ENCODE peak calls at places on chromosomes 6 and 20, in ten cellular contexts. F is trophoblast cell, Q is cardiac muscle cell, P is breast epithelium, L is aorta, R is ovary, G is tibial nerve, B is GM23338, E is Peyer's patch, T is tibial artery. Y is an unnamed sample.
A peak's percentile ranks its signal among the peaks of the same experiment; 100 is the strongest.

GRCh38 chr20:35225319-35226125 is 968 bp upstream of the MMP24 start:
- DNase-seq in P (no peak), B (peak; percentile 30), R (no peak), Q (peak; percentile 16), F (no peak), T (no peak), G (no peak), L (no peak), E (no peak), Y (no peak)

GRCh38 chr20:49831770-49832631 is 19.4 kb downstream of the SLC9A8 start:
- DNase-seq in B (no peak), E (no peak), R (no peak), T (no peak), P (no peak), G (no peak), F (no peak), L (no peak), Q (no peak), Y (no peak)

GRCh38 chr20:32752458-32753250 is 9.4 kb upstream of the COMMD7 start:
- DNase-seq in F (no peak), E (no peak), T (no peak), Q (peak; percentile 50), G (no peak), R (no peak), L (no peak), B (no peak), P (no peak), Y (no peak)

GRCh38 chr20:63554361-63555278 is 661 bp downstream of the FNDC11 start:
- DNase-seq in B (peak; percentile 38), R (no peak), Q (no peak), P (no peak), G (no peak), T (no peak), E (no peak), F (no peak), L (no peak), Y (no peak)

GRCh38 chr6:109595998-109596397 is 95.0 kb downstream of the AK9 start:
- DNase-seq in B (peak; percentile 66), P (no peak), L (no peak), G (no peak), R (no peak), E (no peak), Q (peak; percentile 27), T (no peak), F (peak; percentile 1), Y (no peak)

GRCh38 chr6:119339941-119340456 is 9.6 kb downstream of the MAN1A1 start:
- DNase-seq in E (no peak), T (no peak), L (no peak), R (no peak), P (no peak), Q (no peak), G (no peak), F (peak; percentile 47), B (no peak), Y (no peak)

GRCh38 chr6:119296036-119297035 is 53.2 kb downstream of the MAN1A1 start:
- DNase-seq in R (no peak), B (peak; percentile 18), F (no peak), T (no peak), Q (no peak), L (no peak), P (no peak), E (no peak), G (no peak), Y (no peak)

GRCh38 chr20:54201268-54201846 is 6.5 kb upstream of the PFDN4 start:
- DNase-seq in E (no peak), B (no peak), P (no peak), T (no peak), R (no peak), G (no peak), F (no peak), L (no peak), Q (no peak), Y (no peak)

GRCh38 chr6:133184798-133185380 is 56.3 kb upstream of the EYA4 start:
- DNase-seq in F (no peak), Q (peak; percentile 57), T (no peak), G (no peak), R (no peak), P (no peak), L (no peak), B (peak; percentile 37), E (no peak), Y (no peak)

GRCh38 chr20:58647162-58647813 is 3.8 kb upstream of the STX16 start:
- DNase-seq in Q (no peak), E (no peak), B (no peak), F (no peak), T (no peak), L (no peak), R (no peak), G (no peak), P (no peak), Y (no peak)

GRCh38 chr6:167825759-167826229 is 917 bp upstream of the AFDN start:
- DNase-seq in P (peak; percentile 74), B (peak; percentile 92), L (peak; percentile 78), Q (peak; percentile 70), G (no peak), F (peak; percentile 93), E (peak; percentile 89), R (peak; percentile 72), T (peak; percentile 71), Y (peak; percentile 14)

GRCh38 chr6:161091972-161092701 is 100.6 kb downstream of the MAP3K4 start:
- DNase-seq in B (no peak), Q (no peak), E (no peak), G (no peak), R (no peak), F (peak; percentile 22), T (no peak), L (no peak), P (no peak), Y (no peak)

GRCh38 chr20:63288581-63289251 is 4.3 kb upstream of the COL20A1 start:
- DNase-seq in E (no peak), F (no peak), B (no peak), G (no peak), P (no peak), R (no peak), L (no peak), T (no peak), Q (no peak), Y (no peak)

GRCh38 chr20:30811896-30812671 is 445.4 kb upstream of the DEFB115 start:
- DNase-seq in Q (peak; percentile 68), G (no peak), E (peak; percentile 55), B (peak; percentile 80), P (no peak), T (no peak), F (no peak), L (no peak), R (no peak), Y (no peak)

GRCh38 chr6:27894839-27895762 is 17.1 kb downstream of the OR2B2 start:
- DNase-seq in G (no peak), T (no peak), F (peak; percentile 57), R (peak; percentile 52), E (no peak), B (peak; percentile 89), L (no peak), Q (peak; percentile 92), P (no peak), Y (peak; percentile 43)

GRCh38 chr20:59743767-59744485 is 139.6 kb downstream of the PHACTR3 start:
- DNase-seq in G (no peak), E (no peak), P (no peak), T (no peak), R (no peak), F (no peak), L (no peak), Q (no peak), B (peak; percentile 56), Y (no peak)

GRCh38 chr6:113693866-113694265 is 163.3 kb upstream of the MARCKS start:
- DNase-seq in L (no peak), B (no peak), P (no peak), F (no peak), E (no peak), T (no peak), Q (no peak), G (no peak), R (no peak), Y (no peak)

GRCh38 chr20:57330998-57331397 is 1.4 kb downstream of the SPO11 start:
- DNase-seq in F (no peak), G (no peak), L (no peak), Q (peak; percentile 7), P (no peak), E (no peak), R (no peak), B (no peak), T (no peak), Y (no peak)

GRCh38 chr6:36125575-36125974 is 4.7 kb upstream of the MAPK13 start:
- DNase-seq in F (no peak), B (no peak), T (no peak), Q (no peak), G (no peak), L (no peak), P (no peak), E (no peak), R (no peak), Y (no peak)

GRCh38 chr20:47559141-47559540 is 57.5 kb downstream of the NCOA3 start:
- DNase-seq in B (no peak), R (no peak), Q (peak; percentile 65), P (no peak), L (no peak), F (no peak), T (no peak), E (no peak), G (no peak), Y (no peak)
- H3K4me1 ChIP-seq in B (peaks cover 41% of the 10 kb centered on the region), R (peaks cover 6% of the 10 kb centered on the region), Q (peaks cover 10% of the 10 kb centered on the region), P (no peaks in the 10 kb centered on the region), L (peaks cover 7% of the 10 kb centered on the region), F (peaks cover 2% of the 10 kb centered on the region), T (peaks cover 31% of the 10 kb centered on the region), E (no peaks in the 10 kb centered on the region), G (peaks cover 18% of the 10 kb centered on the region), Y (peaks cover 63% of the 10 kb centered on the region)

GRCh38 chr20:40468759-40469158 is 220.3 kb downstream of the MAFB start:
- DNase-seq in T (no peak), P (no peak), R (no peak), L (no peak), Q (no peak), B (no peak), F (no peak), E (no peak), G (no peak), Y (no peak)
- H3K4me1 ChIP-seq in T (peaks cover 7% of the 10 kb centered on the region), P (no peaks in the 10 kb centered on the region), R (peaks cover 8% of the 10 kb centered on the region), L (no peaks in the 10 kb centered on the region), Q (no peaks in the 10 kb centered on the region), B (no peaks in the 10 kb centered on the region), F (peaks cover 3% of the 10 kb centered on the region), E (no peaks in the 10 kb centered on the region), G (peaks cover 21% of the 10 kb centered on the region), Y (no peaks in the 10 kb centered on the region)

GRCh38 chr6:26022737-26023136 is 60.1 kb downstream of the TRIM38 start:
- DNase-seq in E (no peak), G (no peak), Q (no peak), R (no peak), T (no peak), B (no peak), F (no peak), L (no peak), P (no peak), Y (no peak)
- H3K4me1 ChIP-seq in E (no peaks in the 10 kb centered on the region), G (peaks cover 3% of the 10 kb centered on the region), Q (peaks cover 10% of the 10 kb centered on the region), R (peaks cover 4% of the 10 kb centered on the region), T (peaks cover 3% of the 10 kb centered on the region), B (peaks cover 26% of the 10 kb centered on the region), F (no peaks in the 10 kb centered on the region), L (no peaks in the 10 kb centered on the region), P (no peaks in the 10 kb centered on the region), Y (peaks cover 14% of the 10 kb centered on the region)

DNA sequence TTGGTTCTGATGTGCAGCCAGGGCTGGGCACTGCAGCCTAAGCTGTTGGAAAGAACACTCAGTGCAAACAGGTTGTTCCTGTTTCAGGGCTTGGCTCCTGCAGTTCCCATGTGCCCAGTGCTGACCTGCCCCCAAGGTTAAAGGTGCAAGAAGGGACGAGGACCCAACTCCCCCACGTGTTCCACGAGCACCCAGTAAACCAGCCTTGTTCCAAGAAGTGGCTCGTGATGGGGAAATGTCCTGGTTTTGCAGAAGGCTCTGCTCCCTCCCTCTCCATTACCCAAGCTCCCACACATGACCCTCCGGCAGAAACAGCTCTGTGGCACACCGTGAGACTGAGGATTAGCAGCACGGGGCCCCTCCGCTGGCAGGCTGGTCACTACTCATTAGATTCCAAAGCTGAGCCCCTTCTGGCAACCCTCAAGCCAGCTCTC is 9.4 kb downstream of the ACSS1 start:
- DNase-seq in F (no peak), P (no peak), L (peak; percentile 31), G (peak; percentile 9), Q (no peak), R (peak; percentile 29), T (peak; percentile 63), B (no peak), E (peak; percentile 45), Y (peak; percentile 86)
- H3K4me1 ChIP-seq in F (no peaks in the 10 kb centered on the region), P (peaks cover 8% of the 10 kb centered on the region), L (peaks cover 13% of the 10 kb centered on the region), G (peaks cover 50% of the 10 kb centered on the region), Q (no peaks in the 10 kb centered on the region), R (peaks cover 30% of the 10 kb centered on the region), T (peaks cover 85% of the 10 kb centered on the region), B (peaks cover 8% of the 10 kb centered on the region), E (peaks cover 6% of the 10 kb centered on the region), Y (peaks cover 94% of the 10 kb centered on the region)

Y was measured in gastrocnemius medialis.